ENCODE peak calls at places on chromosomes 16 and 17, in nine cellular contexts. A, E, Q, I, S, Y, R, T and Z are unnamed samples.

GRCh38 chr16:49593423-49594040 is 219.9 kb downstream of the C16orf78 start:
- DNase-seq in T (no peak), R (no peak), S (no peak), A (no peak), Y (no peak), E (no peak), Q (no peak), I (peak), Z (peak)

GRCh38 chr17:11140028-11140427 is 101.0 kb upstream of the SHISA6 start:
- DNase-seq in R (no peak), I (peak), S (no peak), Q (no peak), E (no peak), T (no peak), Y (no peak), A (no peak), Z (no peak)

GRCh38 chr16:69851491-69852240 is 89.5 kb downstream of the WWP2 start:
- DNase-seq in R (no peak), Q (peak), I (no peak), T (no peak), E (no peak), S (no peak), A (no peak), Y (no peak), Z (no peak)

GRCh38 chr16:86791287-86792074 is 213.1 kb downstream of the FOXL1 start:
- DNase-seq in S (no peak), I (peak), Q (no peak), A (peak), Y (no peak), R (no peak), T (no peak), E (no peak), Z (no peak)

GRCh38 chr17:15892244-15892643 is 52.7 kb upstream of the ADORA2B start:
- DNase-seq in Q (no peak), E (no peak), I (no peak), S (no peak), Y (no peak), T (no peak), R (no peak), A (no peak), Z (no peak)

GRCh38 chr17:58088624-58089023 is 5.4 kb downstream of the DYNLL2 start:
- DNase-seq in A (no peak), Y (no peak), E (no peak), Q (no peak), S (no peak), T (no peak), I (no peak), R (no peak), Z (no peak)

GRCh38 chr16:27398894-27399853 is 2.8 kb upstream of the IL21R start:
- DNase-seq in Y (no peak), E (no peak), S (no peak), Q (no peak), R (no peak), A (no peak), I (no peak), T (no peak), Z (peak)

GRCh38 chr17:80790021-80790765 is 201.4 kb upstream of the CHMP6 start:
- DNase-seq in T (peak), Y (no peak), E (peak), S (no peak), A (no peak), R (no peak), Q (peak), I (peak), Z (peak)

GRCh38 chr17:10061131-10061581 is 137.2 kb downstream of the GAS7 start:
- DNase-seq in T (no peak), Y (peak), R (no peak), E (peak), Q (no peak), S (no peak), I (no peak), A (no peak), Z (no peak)

GRCh38 chr17:53118948-53119347 is 703.8 kb upstream of the KIF2B start:
- DNase-seq in E (no peak), I (no peak), Y (no peak), Q (no peak), S (no peak), A (no peak), T (no peak), R (peak), Z (no peak)

GRCh38 chr16:26447570-26447969 is 619.2 kb upstream of the C16orf82 start:
- DNase-seq in A (no peak), R (no peak), I (no peak), Y (no peak), S (no peak), E (no peak), Q (no peak), T (no peak), Z (no peak)

GRCh38 chr17:77842148-77842905 is 116.2 kb upstream of the TNRC6C start:
- DNase-seq in Q (peak), S (peak), R (no peak), E (no peak), T (no peak), A (no peak), Y (no peak), I (no peak), Z (no peak)

GRCh38 chr17:79081571-79082276 is 7.1 kb downstream of the ENGASE start:
- DNase-seq in S (no peak), A (no peak), E (no peak), I (no peak), R (no peak), T (no peak), Y (no peak), Q (no peak), Z (no peak)

GRCh38 chr16:28883221-28883996 is 5.1 kb downstream of the ATP2A1 start:
- DNase-seq in I (no peak), Q (no peak), T (no peak), Y (no peak), R (no peak), S (no peak), E (no peak), A (no peak), Z (no peak)

GRCh38 chr17:57422574-57423164 is 166.3 kb downstream of the MSI2 start:
- DNase-seq in Y (no peak), I (no peak), E (no peak), R (no peak), Q (peak), A (no peak), T (no peak), S (peak), Z (peak)

GRCh38 chr16:11896776-11897175 is 19.0 kb downstream of the GSPT1 start:
- DNase-seq in E (no peak), I (peak), Q (peak), R (no peak), T (no peak), A (no peak), Y (no peak), S (peak), Z (no peak)

GRCh38 chr16:12541672-12542071 is 262.0 kb downstream of the CPPED1 start:
- DNase-seq in E (no peak), S (no peak), Q (no peak), A (no peak), R (no peak), Y (no peak), T (no peak), I (no peak), Z (no peak)

GRCh38 chr16:47920709-47921108 is 235.1 kb downstream of the ABCC12 start:
- DNase-seq in I (no peak), E (no peak), Y (no peak), R (no peak), A (no peak), Q (no peak), S (peak), T (no peak), Z (no peak)

GRCh38 chr17:82495844-82496528 is 23.5 kb upstream of the FOXK2 start:
- DNase-seq in S (no peak), I (no peak), Y (peak), R (no peak), A (no peak), T (no peak), E (no peak), Q (no peak), Z (peak)

GRCh38 chr17:65638221-65638940 is 76.9 kb upstream of the AXIN2 start:
- DNase-seq in Q (peak), I (no peak), Y (no peak), S (no peak), R (no peak), E (no peak), T (no peak), A (no peak), Z (no peak)

GRCh38 chr17:67417507-67417906 is 40.4 kb downstream of the PITPNC1 start:
- DNase-seq in S (no peak), A (no peak), Y (no peak), T (no peak), R (no peak), Q (no peak), E (no peak), I (no peak), Z (no peak)

GRCh38 chr16:23635958-23636357 is 5.2 kb downstream of the PALB2 start:
- DNase-seq in A (no peak), I (no peak), S (no peak), E (no peak), Q (no peak), T (no peak), R (no peak), Y (no peak), Z (no peak)

GRCh38 chr17:81254955-81255717 is 16.0 kb downstream of the NDUFAF8 start:
- DNase-seq in E (no peak), S (peak), I (peak), T (peak), A (peak), Y (peak), Q (peak), R (no peak), Z (no peak)

GRCh38 chr17:50614471-50615051 is 20.1 kb upstream of the ABCC3 start:
- DNase-seq in S (no peak), Y (no peak), I (no peak), R (no peak), Q (no peak), A (no peak), E (no peak), T (no peak), Z (no peak)

GRCh38 chr17:51044964-51045363 is 75.7 kb downstream of the SPAG9 start:
- DNase-seq in I (no peak), S (no peak), Y (no peak), E (no peak), T (no peak), A (peak), R (no peak), Q (no peak), Z (no peak)

GRCh38 chr16:80614908-80615696 is 74.3 kb downstream of the DYNLRB2 start:
- DNase-seq in I (no peak), Q (peak), A (no peak), S (peak), R (no peak), E (no peak), T (no peak), Y (no peak), Z (no peak)

GRCh38 chr17:2251098-2251497 is 52.5 kb downstream of the SMG6 start:
- DNase-seq in R (no peak), S (no peak), I (no peak), A (no peak), T (no peak), E (no peak), Y (no peak), Q (no peak), Z (no peak)

GRCh38 chr16:48330133-48330846 is 54.9 kb downstream of the SIAH1 start:
- DNase-seq in Q (no peak), R (no peak), S (no peak), I (no peak), E (no peak), T (no peak), Y (no peak), A (no peak), Z (no peak)

GRCh38 chr16:54507091-54507490 is 220.5 kb upstream of the IRX3 start:
- DNase-seq in E (no peak), S (no peak), A (no peak), T (no peak), Y (no peak), I (peak), R (no peak), Q (peak), Z (no peak)

GRCh38 chr17:69948406-69948805 is 126.6 kb upstream of the KCNJ16 start:
- DNase-seq in I (no peak), E (no peak), Y (no peak), A (no peak), S (no peak), Q (no peak), R (no peak), T (no peak), Z (no peak)
- TF ChIP-seq CTCF in I (no peak), E (no peak), Y (no peak), A (no peak), S (no peak), Q (no peak), R (no peak), T (no peak), Z (no peak)

DNA sequence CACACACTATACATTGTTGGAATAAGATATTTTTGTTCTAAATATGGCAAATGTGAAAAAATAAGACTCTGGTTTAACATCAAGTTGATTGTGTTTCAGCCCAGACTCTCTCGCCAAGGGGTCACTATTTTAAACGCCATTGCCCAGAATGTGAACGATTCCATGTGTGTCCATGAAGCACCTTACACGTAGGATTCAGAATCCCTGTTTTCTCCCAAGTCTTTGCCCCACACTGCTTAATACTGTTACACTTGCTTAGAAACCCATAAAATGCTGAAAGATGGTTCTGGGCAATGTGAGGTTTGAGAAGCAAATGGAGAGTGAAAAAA is 7.7 kb downstream of the HS3ST3B1 start:
- DNase-seq in A (no peak), I (no peak), Y (no peak), S (no peak), R (no peak), T (no peak), E (no peak), Q (no peak), Z (no peak)
- H3K4me3 ChIP-seq in A (peak), I (no peak), Y (no peak), S (no peak), R (no peak), T (no peak), E (peak), Q (peak), Z (no peak)

GRCh38 chr17:163514-164103 is 17.8 kb downstream of the DOC2B start:
- DNase-seq in A (peak), E (no peak), S (peak), Y (no peak), Q (no peak), T (no peak), I (no peak), R (peak), Z (peak)
- TF ChIP-seq CTCF in A (peak), E (no peak), S (peak), Y (no peak), Q (no peak), T (no peak), I (no peak), R (peak), Z (peak)

GRCh38 chr17:72119280-72119962 is 1.4 kb upstream of the SOX9 start:
- DNase-seq in T (no peak), Q (no peak), I (no peak), S (no peak), R (no peak), E (no peak), A (no peak), Y (no peak), Z (peak)

GRCh38 chr17:72121164-72122001 is 563 bp downstream of the SOX9 start:
- DNase-seq in I (peak), Y (no peak), T (peak), A (peak), S (peak), R (no peak), E (peak), Q (peak), Z (peak)

GRCh38 chr17:72118588-72119279 is 2.1 kb upstream of the SOX9 start:
- DNase-seq in Q (peak), T (peak), E (peak), I (peak), S (peak), Y (peak), R (peak), A (peak), Z (peak)

GRCh38 chr17:72120878-72121163 is at the start of gene SOX9:
- DNase-seq in I (peak), T (peak), Q (peak), Y (peak), A (peak), E (peak), R (peak), S (peak), Z (peak)

DNA sequence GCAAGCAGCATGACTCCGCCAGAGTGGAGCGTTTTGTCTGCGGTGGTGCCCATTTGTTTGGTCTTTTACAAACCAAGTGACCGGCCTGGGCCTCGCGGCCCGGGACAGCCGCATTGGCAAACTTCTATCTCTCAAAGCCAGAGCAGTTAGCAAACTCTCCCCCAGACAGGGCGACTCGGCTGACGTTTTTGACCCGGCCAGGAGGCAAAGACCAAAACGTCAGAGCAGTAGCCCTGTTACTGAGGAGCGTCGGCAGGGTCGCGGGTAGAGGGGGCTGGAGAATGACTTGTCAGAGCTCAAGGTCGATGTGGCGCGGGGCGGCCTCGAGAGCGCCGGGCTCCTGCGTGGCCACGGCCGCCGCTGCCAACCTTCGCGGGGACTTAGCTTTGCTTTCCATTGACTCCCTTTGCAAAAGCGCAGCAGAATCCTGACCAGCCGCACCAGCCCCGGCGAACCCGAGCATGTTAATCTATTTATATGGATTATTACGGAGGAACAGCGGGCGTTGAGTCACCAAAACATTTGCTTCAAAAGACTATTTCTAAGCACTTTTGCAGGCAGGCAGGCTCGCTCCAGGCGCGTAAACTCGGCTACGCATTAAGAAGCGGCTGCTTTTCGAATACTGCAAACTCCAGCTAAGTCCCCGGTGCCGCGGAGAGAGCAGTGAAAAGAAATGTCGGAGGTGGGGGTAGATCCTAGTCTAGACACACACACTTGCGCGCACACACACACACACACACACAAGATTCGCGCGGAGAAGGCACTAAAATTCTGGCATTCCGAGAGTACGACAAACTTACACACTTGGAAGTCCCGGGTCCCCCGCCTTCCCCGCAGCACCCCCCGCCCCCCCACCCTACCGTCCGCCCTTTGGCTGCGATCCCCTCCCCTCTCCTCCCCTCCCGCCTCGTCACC is 600 bp upstream of the SOX9 start:
- DNase-seq in S (peak), Y (no peak), E (peak), I (peak), Q (peak), T (peak), R (peak), A (peak), Z (no peak)
- H3K4me3 ChIP-seq in S (peak), Y (no peak), E (peak), I (peak), Q (peak), T (peak), R (peak), A (peak), Z (peak)

DNA sequence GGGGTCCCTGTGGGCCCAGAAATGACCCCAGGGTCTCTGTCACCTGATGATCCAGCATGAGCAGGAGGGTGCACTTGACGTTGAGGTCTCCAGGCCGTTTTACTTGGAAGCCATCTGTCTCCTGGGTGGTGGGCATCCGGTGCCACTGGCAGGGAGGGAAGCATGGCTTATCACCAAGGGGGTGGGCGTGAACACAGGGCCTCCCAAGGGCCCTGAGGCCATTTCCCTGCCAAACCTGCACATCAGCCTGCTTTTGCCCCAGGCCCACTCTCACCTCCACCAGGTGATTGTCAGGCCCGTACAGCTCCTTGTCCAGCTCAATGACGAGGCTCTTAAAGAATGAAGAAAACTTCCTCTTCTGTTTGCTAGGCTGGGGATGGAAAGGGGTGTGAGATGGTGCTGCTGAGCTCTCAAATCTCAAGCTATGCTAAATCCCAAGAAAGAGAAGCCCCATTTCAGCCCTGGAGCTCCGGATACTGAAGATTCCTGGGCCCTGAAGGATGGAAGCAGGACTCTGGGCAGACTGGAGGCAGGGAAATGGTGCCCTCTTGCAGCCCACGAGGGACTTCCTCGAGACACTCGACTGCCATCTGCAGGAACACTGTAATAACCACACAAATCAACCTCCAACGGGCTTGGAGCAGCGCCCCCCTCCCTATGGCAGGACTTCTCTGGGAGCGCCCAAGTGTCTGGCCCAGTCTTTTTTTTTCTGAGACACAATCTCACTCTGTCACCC is 7.1 kb upstream of the FTSJ3 start:
- DNase-seq in S (peak), E (no peak), T (peak), Y (no peak), Q (peak), A (peak), I (peak), R (peak), Z (peak)
- TF ChIP-seq CTCF in S (peak), E (peak), T (peak), Y (no peak), Q (peak), A (peak), I (peak), R (peak), Z (peak)

GRCh38 chr16:79437764-79438728 is 162.5 kb downstream of the MAF start:
- DNase-seq in R (no peak), Y (no peak), E (no peak), A (peak), T (no peak), I (no peak), Q (no peak), S (no peak), Z (no peak)
- H3K4me3 ChIP-seq in R (no peak), Y (no peak), E (peak), A (peak), T (no peak), I (no peak), Q (no peak), S (no peak), Z (no peak)